ENCODE peak calls at places on chromosomes 6 and 20, in four cellular contexts. One of them, this sample, is unnamed.

GRCh38 chr6:45882671-45883070 is 133.0 kb downstream of the CLIC5 start:
- DNase-seq in amniotic stem cell: no peak
- DNase-seq in AG20443: no peak
- DNase-seq in NCI-H1417 treated with DMSO at 0.1 percent for 48 hours: no peak
- DNase-seq in this sample: no peak

GRCh38 chr6:114611696-114612095 is 268.9 kb upstream of the HS3ST5 start:
- DNase-seq in amniotic stem cell: no peak
- DNase-seq in AG20443: no peak
- DNase-seq in NCI-H1417 treated with DMSO at 0.1 percent for 48 hours: no peak
- DNase-seq in this sample: no peak

GRCh38 chr6:84193140-84193708 is 34.2 kb downstream of the CEP162 start:
- DNase-seq in amniotic stem cell: peak
- DNase-seq in AG20443: peak
- DNase-seq in NCI-H1417 treated with DMSO at 0.1 percent for 48 hours: no peak
- DNase-seq in this sample: peak

GRCh38 chr6:474454-475185 is 83.1 kb downstream of the IRF4 start:
- DNase-seq in amniotic stem cell: no peak
- DNase-seq in AG20443: no peak
- DNase-seq in NCI-H1417 treated with DMSO at 0.1 percent for 48 hours: no peak
- DNase-seq in this sample: no peak

GRCh38 chr20:32635764-32636163 is 38.0 kb downstream of the C20orf203 start:
- DNase-seq in amniotic stem cell: no peak
- DNase-seq in AG20443: no peak
- DNase-seq in NCI-H1417 treated with DMSO at 0.1 percent for 48 hours: no peak
- DNase-seq in this sample: no peak

GRCh38 chr6:36590237-36590636 is 3.9 kb upstream of the SRSF3 start:
- DNase-seq in amniotic stem cell: peak
- DNase-seq in AG20443: peak
- DNase-seq in NCI-H1417 treated with DMSO at 0.1 percent for 48 hours: no peak
- DNase-seq in this sample: no peak

GRCh38 chr20:34904202-34904621 is 27.8 kb downstream of the ACSS2 start:
- DNase-seq in amniotic stem cell: no peak
- DNase-seq in AG20443: no peak
- DNase-seq in NCI-H1417 treated with DMSO at 0.1 percent for 48 hours: no peak
- DNase-seq in this sample: no peak

GRCh38 chr20:5056801-5057599 is 55.7 kb upstream of the SLC23A2 start:
- DNase-seq in amniotic stem cell: no peak
- DNase-seq in AG20443: peak
- DNase-seq in NCI-H1417 treated with DMSO at 0.1 percent for 48 hours: no peak
- DNase-seq in this sample: no peak

GRCh38 chr6:30145818-30146217 is 9.9 kb downstream of the TRIM40 start:
- DNase-seq in amniotic stem cell: no peak
- DNase-seq in AG20443: no peak
- DNase-seq in NCI-H1417 treated with DMSO at 0.1 percent for 48 hours: no peak
- DNase-seq in this sample: no peak

GRCh38 chr6:158648682-158649131 is 1.1 kb upstream of the SYTL3 start:
- DNase-seq in amniotic stem cell: peak
- DNase-seq in AG20443: peak
- DNase-seq in NCI-H1417 treated with DMSO at 0.1 percent for 48 hours: no peak
- DNase-seq in this sample: peak

GRCh38 chr6:134936927-134937326 is 13.0 kb downstream of the ALDH8A1 start:
- DNase-seq in amniotic stem cell: peak
- DNase-seq in AG20443: peak
- DNase-seq in NCI-H1417 treated with DMSO at 0.1 percent for 48 hours: no peak
- DNase-seq in this sample: peak

GRCh38 chr20:3209023-3209945 is at the start of gene ITPA:
- DNase-seq in amniotic stem cell: no peak
- DNase-seq in AG20443: peak
- DNase-seq in NCI-H1417 treated with DMSO at 0.1 percent for 48 hours: no peak
- DNase-seq in this sample: no peak

GRCh38 chr6:151624071-151624470 is 130.3 kb downstream of the CCDC170 start:
- DNase-seq in amniotic stem cell: no peak
- DNase-seq in AG20443: no peak
- DNase-seq in NCI-H1417 treated with DMSO at 0.1 percent for 48 hours: no peak
- DNase-seq in this sample: no peak

GRCh38 chr6:135702955-135703499 is 148.5 kb upstream of the PDE7B start:
- DNase-seq in amniotic stem cell: no peak
- DNase-seq in AG20443: no peak
- DNase-seq in NCI-H1417 treated with DMSO at 0.1 percent for 48 hours: no peak
- DNase-seq in this sample: no peak

GRCh38 chr6:35552285-35552917 is 39.7 kb upstream of the TULP1 start:
- DNase-seq in amniotic stem cell: no peak
- DNase-seq in AG20443: peak
- DNase-seq in NCI-H1417 treated with DMSO at 0.1 percent for 48 hours: no peak
- DNase-seq in this sample: no peak

GRCh38 chr6:129619579-129620233 is 90.3 kb downstream of the ARHGAP18 start:
- DNase-seq in amniotic stem cell: no peak
- DNase-seq in AG20443: no peak
- DNase-seq in NCI-H1417 treated with DMSO at 0.1 percent for 48 hours: no peak
- DNase-seq in this sample: no peak

GRCh38 chr20:46828471-46828870 is 66.2 kb upstream of the EYA2 start:
- DNase-seq in amniotic stem cell: peak
- DNase-seq in AG20443: peak
- DNase-seq in NCI-H1417 treated with DMSO at 0.1 percent for 48 hours: no peak
- DNase-seq in this sample: peak

GRCh38 chr6:161631676-161632194 is 357.9 kb upstream of the AGPAT4 start:
- DNase-seq in amniotic stem cell: peak
- DNase-seq in AG20443: peak
- DNase-seq in NCI-H1417 treated with DMSO at 0.1 percent for 48 hours: no peak
- DNase-seq in this sample: peak

GRCh38 chr20:37471741-37472235 is 49.3 kb upstream of the NNAT start:
- DNase-seq in amniotic stem cell: no peak
- DNase-seq in AG20443: no peak
- DNase-seq in NCI-H1417 treated with DMSO at 0.1 percent for 48 hours: no peak
- DNase-seq in this sample: no peak

GRCh38 chr20:16462711-16463110 is 110.5 kb downstream of the KIF16B start:
- DNase-seq in amniotic stem cell: no peak
- DNase-seq in AG20443: no peak
- DNase-seq in NCI-H1417 treated with DMSO at 0.1 percent for 48 hours: no peak
- DNase-seq in this sample: no peak